ENCODE peak calls at places on chromosome 6, in six cellular contexts. F, O, N, Z, M and D are unnamed samples.

GRCh38 chr6:134229520-134229919 is 88.4 kb downstream of the SGK1 start:
- DNase-seq in F (peak; percentile 58), O (no peak), N (no peak), Z (no peak), M (no peak), D (no peak)

GRCh38 chr6:93822434-93823265 is 403.3 kb upstream of the EPHA7 start:
- DNase-seq in F (no peak), O (no peak), N (no peak), Z (no peak), M (no peak), D (no peak)

GRCh38 chr6:125001684-125002083 is 39.4 kb downstream of the RNF217 start:
- DNase-seq in F (no peak), O (no peak), N (no peak), Z (no peak), M (no peak), D (no peak)

GRCh38 chr6:17527076-17527475 is 73.0 kb upstream of the FAM8A1 start:
- DNase-seq in F (no peak), O (no peak), N (no peak), Z (no peak), M (no peak), D (no peak)

GRCh38 chr6:21115111-21115510 is 478.4 kb upstream of the SOX4 start:
- DNase-seq in F (no peak), O (no peak), N (no peak), Z (no peak), M (peak; percentile 83), D (peak; percentile 15)

GRCh38 chr6:16547586-16547985 is 213.7 kb downstream of the ATXN1 start:
- DNase-seq in F (no peak), O (no peak), N (no peak), Z (no peak), M (peak; percentile 26), D (no peak)

GRCh38 chr6:140541288-140541687 is 1166.8 kb upstream of the CITED2 start:
- DNase-seq in F (no peak), O (no peak), N (no peak), Z (no peak), M (no peak), D (no peak)

GRCh38 chr6:119333063-119333609 is 16.4 kb downstream of the MAN1A1 start:
- DNase-seq in F (no peak), O (no peak), N (no peak), Z (no peak), M (no peak), D (no peak)

GRCh38 chr6:53922571-53922981 is 127.8 kb downstream of the LRRC1 start:
- DNase-seq in F (no peak), O (no peak), N (no peak), Z (no peak), M (no peak), D (no peak)

GRCh38 chr6:70956451-70957283 is at the start of gene B3GAT2:
- DNase-seq in F (no peak), O (no peak), N (no peak), Z (no peak), M (peak; percentile 25), D (no peak)

GRCh38 chr6:135837735-135838449 is 13.6 kb upstream of the PDE7B start:
- DNase-seq in F (no peak), O (no peak), N (no peak), Z (no peak), M (no peak), D (no peak)

GRCh38 chr6:30508890-30509736 is 19.8 kb downstream of the HLA-E start:
- DNase-seq in F (peak; percentile 76), O (no peak), N (no peak), Z (peak; percentile 15), M (peak; percentile 76), D (no peak)

GRCh38 chr6:40755046-40755681 is 168.0 kb upstream of the LRFN2 start:
- DNase-seq in F (no peak), O (no peak), N (no peak), Z (no peak), M (peak; percentile 30), D (no peak)

GRCh38 chr6:11208267-11208666 is 24.2 kb downstream of the NEDD9 start:
- DNase-seq in F (no peak), O (no peak), N (no peak), Z (no peak), M (no peak), D (no peak)

GRCh38 chr6:1202201-1202600 is 109.7 kb upstream of the FOXQ1 start:
- DNase-seq in F (no peak), O (no peak), N (no peak), Z (no peak), M (no peak), D (no peak)

GRCh38 chr6:163165922-163166321 is 248.6 kb upstream of the QKI start:
- DNase-seq in F (no peak), O (no peak), N (no peak), Z (no peak), M (no peak), D (no peak)

GRCh38 chr6:29633532-29633901 is 534 bp upstream of the GABBR1 start:
- DNase-seq in F (peak; percentile 31), O (no peak), N (no peak), Z (no peak), M (no peak), D (no peak)

GRCh38 chr6:156634971-156635371 is 142.2 kb upstream of the ARID1B start:
- DNase-seq in F (peak; percentile 25), O (peak; percentile 7), N (no peak), Z (no peak), M (no peak), D (no peak)

GRCh38 chr6:142474446-142475289 is 172.9 kb downstream of the ADGRG6 start:
- DNase-seq in F (peak; percentile 47), O (no peak), N (no peak), Z (no peak), M (peak; percentile 78), D (peak; percentile 58)

GRCh38 chr6:467671-468082 is 76.1 kb downstream of the IRF4 start:
- DNase-seq in F (no peak), O (no peak), N (no peak), Z (no peak), M (no peak), D (no peak)

GRCh38 chr6:86331889-86332288 is 605.4 kb upstream of the HTR1E start:
- DNase-seq in F (no peak), O (no peak), N (no peak), Z (no peak), M (no peak), D (no peak)

GRCh38 chr6:34383171-34383631 is 9.3 kb downstream of the NUDT3 start:
- DNase-seq in F (no peak), O (no peak), N (no peak), Z (no peak), M (peak; percentile 88), D (no peak)

GRCh38 chr6:9789201-9789600 is 625.7 kb downstream of the TFAP2A start:
- DNase-seq in F (no peak), O (no peak), N (no peak), Z (no peak), M (no peak), D (no peak)

GRCh38 chr6:11711644-11711993 is 67.0 kb downstream of the ADTRP start:
- DNase-seq in F (no peak), O (peak; percentile 57), N (peak; percentile 44), Z (no peak), M (no peak), D (no peak)

GRCh38 chr6:130245267-130245666 is 22.5 kb upstream of the SAMD3 start:
- DNase-seq in F (no peak), O (no peak), N (no peak), Z (no peak), M (no peak), D (no peak)

GRCh38 chr6:44022296-44022661 is 105.0 kb downstream of the MRPL14 start:
- DNase-seq in F (no peak), O (no peak), N (no peak), Z (no peak), M (no peak), D (no peak)

GRCh38 chr6:109768485-109768884 is 77.4 kb downstream of the FIG4 start:
- DNase-seq in F (no peak), O (no peak), N (no peak), Z (no peak), M (peak; percentile 24), D (no peak)

GRCh38 chr6:87200469-87201174 is 45.3 kb downstream of the ZNF292 start:
- DNase-seq in F (no peak), O (no peak), N (no peak), Z (no peak), M (peak; percentile 59), D (no peak)

GRCh38 chr6:105077592-105078463 is 102.0 kb downstream of the POPDC3 start:
- DNase-seq in F (peak; percentile 35), O (no peak), N (no peak), Z (no peak), M (peak; percentile 68), D (peak; percentile 71)

GRCh38 chr6:87830834-87831374 is 128.9 kb upstream of the AKIRIN2 start:
- DNase-seq in F (peak; percentile 74), O (no peak), N (no peak), Z (no peak), M (no peak), D (no peak)